ENCODE peak calls at places on chromosomes 16 and 17, in nine cellular contexts. C, M, U, P, Y, B, T, Z and D are unnamed samples.
A peak's percentile ranks its signal among the peaks of the same experiment; 100 is the strongest.

GRCh38 chr17:48148029-48148759 is 40.6 kb downstream of the SNX11 start:
- DNase-seq in C (no peak), B (no peak), P (no peak), T (no peak), M (no peak), Z (peak; percentile 28), Y (no peak), U (no peak), D (no peak)

GRCh38 chr16:56591377-56592060 is 2.2 kb downstream of the MT3 start:
- DNase-seq in B (no peak), T (no peak), C (no peak), U (no peak), Z (no peak), M (no peak), Y (no peak), P (no peak), D (no peak)

GRCh38 chr17:72136692-72137550 is 16.1 kb downstream of the SOX9 start:
- DNase-seq in B (no peak), M (peak; percentile 61), Z (no peak), U (peak; percentile 98), P (no peak), C (no peak), Y (no peak), T (no peak), D (peak; percentile 88)

GRCh38 chr16:70163596-70163995 is 10.0 kb upstream of the CLEC18C start:
- DNase-seq in B (no peak), M (no peak), C (no peak), Y (no peak), Z (no peak), U (no peak), T (no peak), P (peak; percentile 48), D (no peak)

GRCh38 chr17:56978441-56979090 is 635 bp downstream of the SCPEP1 start:
- DNase-seq in U (peak; percentile 21), P (no peak), T (no peak), B (no peak), Z (peak; percentile 52), C (peak; percentile 48), M (no peak), Y (peak; percentile 55), D (peak; percentile 23)

GRCh38 chr17:78759203-78759968 is 22.7 kb downstream of the CYTH1 start:
- DNase-seq in P (no peak), B (no peak), M (no peak), Y (peak; percentile 80), Z (peak; percentile 58), C (peak; percentile 93), T (peak; percentile 52), U (no peak), D (no peak)

GRCh38 chr16:54630284-54630967 is 300.2 kb upstream of the IRX5 start:
- DNase-seq in M (no peak), U (no peak), Z (no peak), P (no peak), C (no peak), B (no peak), T (no peak), Y (no peak), D (peak; percentile 78)

GRCh38 chr17:5877948-5878347 is 192.2 kb upstream of the WSCD1 start:
- DNase-seq in P (no peak), T (no peak), B (no peak), C (no peak), U (peak; percentile 34), Y (no peak), M (no peak), Z (no peak), D (no peak)

GRCh38 chr17:15134363-15134762 is 130.8 kb downstream of the PMP22 start:
- DNase-seq in U (no peak), C (no peak), P (no peak), M (no peak), T (no peak), Z (no peak), Y (no peak), B (peak; percentile 25), D (no peak)

GRCh38 chr16:88340755-88341150 is 42.0 kb upstream of the ZNF469 start:
- DNase-seq in M (no peak), Y (no peak), C (no peak), U (no peak), Z (no peak), T (no peak), B (no peak), P (no peak), D (no peak)

GRCh38 chr16:88342491-88342890 is 40.3 kb upstream of the ZNF469 start:
- DNase-seq in Y (no peak), T (no peak), P (no peak), M (no peak), Z (no peak), B (no peak), C (no peak), U (no peak), D (no peak)

GRCh38 chr16:88343276-88343791 is 39.4 kb upstream of the ZNF469 start:
- DNase-seq in B (no peak), T (no peak), C (no peak), P (no peak), Y (no peak), U (no peak), Z (no peak), M (no peak), D (no peak)

GRCh38 chr16:88339926-88340754 is 42.6 kb upstream of the ZNF469 start:
- DNase-seq in C (no peak), U (peak; percentile 25), B (no peak), P (no peak), T (no peak), Y (no peak), Z (no peak), M (no peak), D (no peak)

DNA sequence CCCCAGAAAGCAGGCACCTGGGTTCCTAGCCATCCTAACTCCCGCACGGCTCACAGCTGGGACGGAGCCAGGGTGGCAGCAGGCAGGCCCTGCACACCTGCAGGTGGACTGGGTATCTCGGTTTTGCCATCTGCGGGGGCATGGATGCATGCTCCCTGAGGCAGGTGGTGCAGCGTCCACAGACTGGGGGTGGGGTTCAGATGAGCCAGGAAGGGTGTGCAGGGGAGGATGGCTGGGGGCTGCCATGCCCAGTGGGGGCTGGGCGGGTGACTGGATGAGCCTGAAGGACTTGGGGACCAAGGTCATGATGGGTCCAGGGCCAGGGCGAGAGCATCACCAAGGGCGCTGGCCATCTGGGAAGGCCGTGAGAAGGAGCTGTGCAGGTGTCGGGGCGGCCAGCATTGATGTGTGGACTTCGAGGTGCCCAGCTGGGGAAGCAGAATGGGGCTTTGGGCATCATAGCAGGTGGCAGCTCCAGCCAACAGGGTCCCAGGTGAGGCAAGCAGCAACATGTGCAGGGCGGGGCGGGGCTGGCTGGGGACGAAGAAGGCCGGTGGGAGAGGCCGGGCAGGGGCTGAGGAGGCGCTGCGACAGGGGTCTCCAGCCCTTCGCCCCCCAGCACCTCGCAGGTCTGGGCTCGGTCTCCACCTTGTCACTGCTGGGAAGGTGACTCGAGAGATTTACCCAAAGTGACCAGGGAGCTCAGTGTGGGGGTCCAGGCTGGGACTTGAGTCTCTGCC is 41.0 kb upstream of the ZNF469 start:
- DNase-seq in C (no peak), M (no peak), Z (no peak), T (no peak), U (no peak), B (no peak), P (no peak), Y (no peak), D (no peak)
- TF ChIP-seq EZH2phosphoT487 in C (no peak), M (no peak), Z (no peak), T (no peak), U (no peak), B (no peak), P (no peak), Y (no peak), D (no peak)

GRCh38 chr16:89924298-89924924 is 1.3 kb downstream of the TUBB3 start:
- DNase-seq in U (no peak), C (peak; percentile 91), Z (peak; percentile 67), B (peak; percentile 94), M (no peak), Y (no peak), T (peak; percentile 77), P (peak; percentile 94), D (peak; percentile 78)
- H3K4me1 ChIP-seq in U (peaks cover 23% of the 10 kb centered on the region), C (peaks cover 38% of the 10 kb centered on the region), Z (peaks cover 12% of the 10 kb centered on the region), B (peaks cover 28% of the 10 kb centered on the region), M (peaks cover 26% of the 10 kb centered on the region), Y (no peaks in the 10 kb centered on the region), T (peaks cover 27% of the 10 kb centered on the region), P (peaks cover 32% of the 10 kb centered on the region), D (peaks cover 29% of the 10 kb centered on the region)

DNA sequence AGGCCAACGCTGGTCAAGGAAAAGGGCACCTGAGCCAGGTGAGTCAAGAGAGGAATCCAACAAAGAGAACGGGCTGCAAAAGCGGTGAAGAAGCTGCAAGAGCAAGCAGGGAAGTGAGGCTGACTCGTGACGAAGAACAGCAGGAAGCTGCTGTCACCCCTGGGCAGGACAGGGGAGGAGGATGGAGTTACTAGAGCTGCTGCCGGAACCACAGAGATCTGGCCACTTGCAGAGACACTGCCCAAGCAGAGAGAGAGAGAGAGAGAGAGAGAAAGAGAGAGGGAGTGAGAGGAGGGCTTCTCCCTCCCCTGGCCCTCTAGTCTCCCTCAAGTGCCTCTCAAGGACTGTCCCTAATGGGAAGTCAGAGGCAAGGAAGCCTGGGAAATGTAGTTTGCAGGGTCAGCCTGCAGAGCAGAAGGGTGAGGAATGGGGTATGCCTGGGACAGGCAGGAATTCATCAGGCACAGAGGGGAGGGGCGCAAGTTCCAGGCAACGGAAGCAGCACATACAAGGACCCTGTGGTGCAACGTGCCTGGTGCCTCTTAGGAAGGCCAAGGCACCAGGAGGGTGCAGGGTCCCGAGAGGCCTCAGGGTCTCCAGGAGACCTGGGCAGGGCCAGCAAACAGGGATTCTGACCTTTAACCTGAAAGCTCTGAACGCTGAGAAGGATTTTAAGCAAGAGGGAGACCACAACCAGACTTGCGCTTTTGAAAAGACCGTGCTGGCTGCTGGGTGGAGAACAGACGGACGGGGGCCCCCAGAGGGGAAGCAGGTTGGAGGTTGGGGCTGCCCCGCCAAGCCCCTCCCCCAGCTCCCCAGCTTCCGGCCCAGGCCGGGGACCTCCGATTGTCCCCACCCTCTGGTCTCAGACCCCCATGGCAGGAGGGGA is 45.8 kb upstream of the CIBAR2 start:
- DNase-seq in Y (no peak), P (peak; percentile 83), U (no peak), B (peak; percentile 93), M (no peak), T (no peak), C (no peak), Z (peak; percentile 79), D (peak; percentile 56)
- TF ChIP-seq EZH2phosphoT487 in Y (no peak), P (no peak), U (no peak), B (no peak), M (no peak), T (no peak), C (no peak), Z (no peak), D (no peak)

GRCh38 chr17:55730808-55731207 is 8.1 kb upstream of the TMEM100 start:
- DNase-seq in C (no peak), U (no peak), Y (no peak), Z (no peak), B (no peak), T (no peak), M (no peak), P (no peak), D (peak; percentile 16)

GRCh38 chr17:55734128-55734781 is 11.6 kb upstream of the TMEM100 start:
- DNase-seq in M (no peak), P (peak; percentile 49), Y (no peak), Z (peak; percentile 44), T (no peak), C (peak; percentile 45), B (peak; percentile 43), U (peak; percentile 45), D (peak; percentile 39)

GRCh38 chr17:55729484-55729883 is 6.8 kb upstream of the TMEM100 start:
- DNase-seq in T (no peak), B (no peak), M (no peak), P (no peak), Y (no peak), Z (no peak), C (no peak), U (no peak), D (no peak)

GRCh38 chr17:55730380-55730779 is 7.7 kb upstream of the TMEM100 start:
- DNase-seq in B (no peak), Y (no peak), Z (no peak), P (no peak), M (no peak), T (no peak), U (no peak), C (no peak), D (peak; percentile 3)

GRCh38 chr17:55731586-55732250 is 9.1 kb upstream of the TMEM100 start:
- DNase-seq in C (no peak), T (no peak), Z (no peak), Y (no peak), M (no peak), P (peak; percentile 20), U (no peak), B (peak; percentile 16), D (peak; percentile 80)
- H3K4me1 ChIP-seq in C (peaks cover 11% of the 10 kb centered on the region), T (peaks cover 42% of the 10 kb centered on the region), Z (peaks cover 64% of the 10 kb centered on the region), Y (no peaks in the 10 kb centered on the region), M (no peaks in the 10 kb centered on the region), P (peaks cover 33% of the 10 kb centered on the region), U (peaks cover 20% of the 10 kb centered on the region), B (peaks cover 28% of the 10 kb centered on the region), D (peaks cover 58% of the 10 kb centered on the region)